ENCODE peak calls at places on chromosomes 7 and 10, in six cellular contexts. One of them, this sample, is unnamed.

GRCh38 chr7:69430502-69431145 is 167.7 kb upstream of the AUTS2 start:
- DNase-seq in RPMI7951: no peak
- DNase-seq in NCI-H187 treated with DMSO at 0.1 percent for 48 hours: no peak
- DNase-seq in pancreas: no peak
- DNase-seq in coronary artery: no peak
- DNase-seq in activated gamma-delta T cell: no peak
- DNase-seq in this sample: peak; percentile 77

GRCh38 chr7:39510738-39511372 is 55.3 kb upstream of the YAE1 start:
- DNase-seq in RPMI7951: no peak
- DNase-seq in NCI-H187 treated with DMSO at 0.1 percent for 48 hours: no peak
- DNase-seq in pancreas: no peak
- DNase-seq in coronary artery: no peak
- DNase-seq in activated gamma-delta T cell: no peak
- DNase-seq in this sample: no peak

GRCh38 chr10:37947526-37947925 is 28.9 kb downstream of the ZNF25 start:
- DNase-seq in RPMI7951: no peak
- DNase-seq in NCI-H187 treated with DMSO at 0.1 percent for 48 hours: no peak
- DNase-seq in pancreas: no peak
- DNase-seq in coronary artery: no peak
- DNase-seq in activated gamma-delta T cell: no peak
- DNase-seq in this sample: no peak

GRCh38 chr7:1638113-1638726 is 31.9 kb upstream of the ELFN1 start:
- DNase-seq in RPMI7951: peak; percentile 24
- DNase-seq in NCI-H187 treated with DMSO at 0.1 percent for 48 hours: no peak
- DNase-seq in pancreas: no peak
- DNase-seq in coronary artery: no peak
- DNase-seq in activated gamma-delta T cell: no peak
- DNase-seq in this sample: no peak

GRCh38 chr7:94297397-94297838 is 97.3 kb upstream of the COL1A2 start:
- DNase-seq in RPMI7951: peak; percentile 98
- DNase-seq in NCI-H187 treated with DMSO at 0.1 percent for 48 hours: no peak
- DNase-seq in pancreas: no peak
- DNase-seq in coronary artery: peak; percentile 94
- DNase-seq in activated gamma-delta T cell: no peak
- DNase-seq in this sample: peak; percentile 73

GRCh38 chr10:88157981-88158465 is 294.6 kb downstream of the PTEN start:
- DNase-seq in RPMI7951: peak; percentile 88
- DNase-seq in NCI-H187 treated with DMSO at 0.1 percent for 48 hours: no peak
- DNase-seq in pancreas: no peak
- DNase-seq in coronary artery: no peak
- DNase-seq in activated gamma-delta T cell: no peak
- DNase-seq in this sample: no peak

GRCh38 chr10:83542774-83543291 is 596.5 kb upstream of the GHITM start:
- DNase-seq in RPMI7951: no peak
- DNase-seq in NCI-H187 treated with DMSO at 0.1 percent for 48 hours: no peak
- DNase-seq in pancreas: no peak
- DNase-seq in coronary artery: no peak
- DNase-seq in activated gamma-delta T cell: no peak
- DNase-seq in this sample: no peak

GRCh38 chr7:2116086-2116810 is 116.5 kb downstream of the MAD1L1 start:
- DNase-seq in RPMI7951: peak; percentile 82
- DNase-seq in NCI-H187 treated with DMSO at 0.1 percent for 48 hours: no peak
- DNase-seq in pancreas: no peak
- DNase-seq in coronary artery: no peak
- DNase-seq in activated gamma-delta T cell: no peak
- DNase-seq in this sample: no peak

GRCh38 chr7:20104696-20105095 is 112.5 kb downstream of the MACC1 start:
- DNase-seq in RPMI7951: no peak
- DNase-seq in NCI-H187 treated with DMSO at 0.1 percent for 48 hours: no peak
- DNase-seq in pancreas: no peak
- DNase-seq in coronary artery: no peak
- DNase-seq in activated gamma-delta T cell: no peak
- DNase-seq in this sample: no peak

GRCh38 chr10:104300736-104301292 is 31.8 kb downstream of the GSTO2 start:
- DNase-seq in RPMI7951: peak; percentile 98
- DNase-seq in NCI-H187 treated with DMSO at 0.1 percent for 48 hours: no peak
- DNase-seq in pancreas: peak; percentile 51
- DNase-seq in coronary artery: peak; percentile 95
- DNase-seq in activated gamma-delta T cell: no peak
- DNase-seq in this sample: peak; percentile 79

GRCh38 chr7:37081436-37081835 is 357.1 kb upstream of the AOAH start:
- DNase-seq in RPMI7951: no peak
- DNase-seq in NCI-H187 treated with DMSO at 0.1 percent for 48 hours: no peak
- DNase-seq in pancreas: no peak
- DNase-seq in coronary artery: no peak
- DNase-seq in activated gamma-delta T cell: no peak
- DNase-seq in this sample: no peak

This sample was measured in Right ventricle myocardium superior.